ENCODE peak calls at places on chromosomes 4 and X, in four cellular contexts. V is K562, J is endothelial cell of umbilical vein, X is GM12878. Q is an unnamed sample.

GRCh38 chr4:147591048-147591577 is 26.1 kb upstream of the TMEM184C start:
- DNase-seq in V (no peak), J (no peak), X (no peak), Q (peak)

GRCh38 chr4:121980643-121981042 is 28.8 kb upstream of the TRPC3 start:
- DNase-seq in V (no peak), J (no peak), X (no peak), Q (peak)

GRCh38 chr4:34196375-34196774 is 2047.9 kb downstream of the ARAP2 start:
- DNase-seq in V (no peak), J (no peak), X (no peak), Q (no peak)

GRCh38 chr4:77141964-77142641 is 14.9 kb upstream of the CCNG2 start:
- DNase-seq in V (no peak), J (no peak), X (no peak), Q (no peak)

GRCh38 chrX:99461223-99461622 is 948.9 kb downstream of the PCDH19 start:
- DNase-seq in V (no peak), J (no peak), X (no peak), Q (no peak)

GRCh38 chrX:111854778-111855490 is 21.0 kb upstream of the TRPC5OS start:
- DNase-seq in V (no peak), J (no peak), X (no peak), Q (peak)

GRCh38 chr4:46850026-46850425 is 59.0 kb downstream of the COX7B2 start:
- DNase-seq in V (no peak), J (no peak), X (no peak), Q (no peak)

GRCh38 chr4:183541081-183542045 is 36.5 kb downstream of the ING2 start:
- DNase-seq in V (no peak), J (no peak), X (no peak), Q (peak)

GRCh38 chr4:134544303-134544761 is 342.7 kb upstream of the PABPC4L start:
- DNase-seq in V (no peak), J (peak), X (no peak), Q (no peak)

GRCh38 chr4:124212835-124213640 is 499.5 kb downstream of the ANKRD50 start:
- DNase-seq in V (no peak), J (peak), X (no peak), Q (peak)

GRCh38 chr4:109072595-109072994 is 229.9 kb downstream of the COL25A1 start:
- DNase-seq in V (no peak), J (no peak), X (no peak), Q (peak)

GRCh38 chr4:142960134-142960533 is 114.0 kb upstream of the INPP4B start:
- DNase-seq in V (no peak), J (no peak), X (no peak), Q (no peak)

GRCh38 chrX:96435636-96436035 is 249.0 kb upstream of the DIAPH2 start:
- DNase-seq in V (no peak), J (peak), X (no peak), Q (peak)

GRCh38 chr4:36168127-36168898 is 76.0 kb downstream of the ARAP2 start:
- DNase-seq in V (no peak), J (no peak), X (no peak), Q (peak)

GRCh38 chr4:81470456-81471327 is 1.0 kb downstream of the RASGEF1B start:
- DNase-seq in V (peak), J (peak), X (no peak), Q (no peak)

GRCh38 chrX:135480076-135480475 is 40.4 kb upstream of the INTS6L start:
- DNase-seq in V (no peak), J (no peak), X (no peak), Q (no peak)

GRCh38 chr4:5381981-5382441 is 326.3 kb downstream of the EVC2 start:
- DNase-seq in V (no peak), J (no peak), X (no peak), Q (peak)

GRCh38 chr4:184734758-184735157 is 862 bp upstream of the CENPU start:
- DNase-seq in V (no peak), J (no peak), X (no peak), Q (no peak)

GRCh38 chrX:72050011-72050410 is 81.7 kb downstream of the RTL5 start:
- DNase-seq in V (no peak), J (peak), X (no peak), Q (no peak)

GRCh38 chrX:152588206-152588605 is 49.5 kb upstream of the GABRQ start:
- DNase-seq in V (no peak), J (no peak), X (no peak), Q (no peak)

GRCh38 chr4:19492611-19493010 is 759.1 kb upstream of the SLIT2 start:
- DNase-seq in V (no peak), J (no peak), X (no peak), Q (peak)

GRCh38 chr4:94649381-94650128 is 108.2 kb upstream of the BMPR1B start:
- DNase-seq in V (no peak), J (peak), X (no peak), Q (peak)

GRCh38 chrX:123920065-123920785 is 41.3 kb upstream of the STAG2 start:
- DNase-seq in V (no peak), J (peak), X (no peak), Q (peak)

GRCh38 chrX:106035064-106035463 is 3.5 kb downstream of the SERPINA7 start:
- DNase-seq in V (no peak), J (no peak), X (no peak), Q (no peak)

GRCh38 chr4:7909966-7910720 is 29.5 kb downstream of the AFAP1 start:
- DNase-seq in V (no peak), J (no peak), X (no peak), Q (peak)

GRCh38 chrX:48891402-48892288 is 5.9 kb downstream of the TIMM17B start:
- DNase-seq in V (peak), J (peak), X (no peak), Q (peak)
- TF ChIP-seq FOS in V (no peak), J (no peak), X (no peak), Q (no peak)

DNA sequence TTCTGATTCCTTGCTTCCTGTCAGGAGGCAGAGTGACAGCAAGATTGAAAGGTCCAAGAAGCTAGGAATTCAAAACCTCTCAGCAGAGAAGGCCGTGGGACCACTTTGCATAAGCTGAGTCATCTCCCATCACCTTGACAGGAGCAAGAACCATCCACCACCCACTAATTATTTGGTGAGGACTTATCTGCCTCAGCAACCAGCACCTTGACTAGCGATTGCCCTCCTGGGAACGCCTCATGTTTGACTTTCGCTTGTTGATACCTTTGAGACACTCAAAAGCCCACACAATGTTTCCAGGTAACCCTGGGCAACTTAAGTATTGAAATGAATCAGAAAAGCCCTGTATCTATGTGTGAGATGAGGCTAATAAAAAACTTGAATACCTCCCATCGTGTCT is 233.5 kb upstream of the GYPA start:
- DNase-seq in V (no peak), J (no peak), X (peak), Q (no peak)
- TF ChIP-seq FOS in V (no peak), J (no peak), X (no peak), Q (no peak)

GRCh38 chr4:162056947-162057346 is 106.9 kb downstream of the FSTL5 start:
- DNase-seq in V (no peak), J (peak), X (no peak), Q (no peak)
- TF ChIP-seq FOS in V (no peak), J (no peak), X (no peak), Q (no peak)

GRCh38 chrX:136607236-136607635 is 40.7 kb upstream of the CD40LG start:
- DNase-seq in V (no peak), J (no peak), X (no peak), Q (no peak)

DNA sequence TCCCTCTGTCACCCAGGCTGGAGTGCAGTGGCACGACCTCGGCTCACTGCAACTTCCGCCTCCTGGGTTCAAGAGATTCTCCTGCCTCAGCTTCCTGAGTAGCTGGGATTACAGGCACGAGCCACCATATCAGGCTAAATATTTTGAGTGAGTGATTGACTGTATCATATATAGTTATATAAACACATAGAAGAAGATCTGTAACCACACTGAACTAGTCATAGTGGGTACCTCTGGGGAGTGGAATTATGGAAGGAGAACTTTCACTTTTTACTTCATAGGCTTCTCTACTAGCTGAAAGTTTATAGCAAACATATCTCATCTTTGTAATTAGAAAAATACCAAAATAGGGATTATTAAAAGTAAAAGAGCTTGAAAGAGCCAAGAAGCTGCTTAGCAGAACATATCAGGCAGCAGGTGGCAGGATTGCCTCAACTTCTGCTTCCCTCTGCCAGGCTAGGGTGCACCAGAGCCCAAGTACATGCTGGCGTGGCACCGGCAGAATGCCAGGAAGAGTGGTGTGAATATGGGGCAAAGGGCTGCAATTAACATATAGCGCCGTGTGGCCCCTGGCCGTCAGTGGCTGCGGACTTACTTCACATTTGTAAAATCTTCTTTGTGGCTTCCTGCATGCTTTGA is 39.5 kb upstream of the CD40LG start:
- DNase-seq in V (no peak), J (peak), X (no peak), Q (no peak)
- TF ChIP-seq FOS in V (no peak), J (no peak), X (no peak), Q (no peak)

GRCh38 chr4:157172011-157172410 is 48.5 kb upstream of the GRIA2 start:
- DNase-seq in V (no peak), J (peak), X (no peak), Q (peak)
- TF ChIP-seq FOS in V (no peak), J (no peak), X (no peak), Q (no peak)